ENCODE peak calls at places on chromosomes 16 and 17, in ten cellular contexts. F, I, L, W, M, B, R, P, U and T are unnamed samples.

GRCh38 chr17:74244128-74244527 is 29.9 kb upstream of the DNAI2 start:
- DNase-seq in F (no peak), I (no peak), L (no peak), W (no peak), M (no peak), B (no peak), R (no peak), P (no peak), U (no peak), T (no peak)

GRCh38 chr17:10171581-10171981 is 26.8 kb downstream of the GAS7 start:
- DNase-seq in F (no peak), I (no peak), L (no peak), W (no peak), M (no peak), B (no peak), R (no peak), P (no peak), U (no peak), T (no peak)

GRCh38 chr16:13542284-13542683 is 377.7 kb upstream of the ERCC4 start:
- DNase-seq in F (no peak), I (no peak), L (no peak), W (no peak), M (no peak), B (no peak), R (no peak), P (no peak), U (no peak), T (no peak)

GRCh38 chr16:83402160-83402794 is 405.5 kb upstream of the HSBP1 start:
- DNase-seq in F (no peak), I (no peak), L (no peak), W (peak; percentile 67), M (no peak), B (no peak), R (no peak), P (no peak), U (no peak), T (no peak)

GRCh38 chr16:80718480-80719220 is 85.7 kb downstream of the CDYL2 start:
- DNase-seq in F (no peak), I (no peak), L (no peak), W (peak; percentile 85), M (no peak), B (no peak), R (no peak), P (no peak), U (no peak), T (peak; percentile 73)

GRCh38 chr17:63695889-63696288 is 4.0 kb downstream of the LIMD2 start:
- DNase-seq in F (no peak), I (no peak), L (no peak), W (no peak), M (no peak), B (no peak), R (peak; percentile 25), P (peak; percentile 8), U (no peak), T (no peak)

GRCh38 chr17:30116661-30117547 is at the start of gene NSRP1:
- DNase-seq in F (peak; percentile 97), I (peak; percentile 90), L (peak; percentile 97), W (peak; percentile 93), M (peak; percentile 86), B (peak; percentile 96), R (peak; percentile 90), P (peak; percentile 91), U (peak; percentile 97), T (peak; percentile 92)

GRCh38 chr17:63665527-63666214 is 34.3 kb downstream of the LIMD2 start:
- DNase-seq in F (peak; percentile 38), I (no peak), L (no peak), W (no peak), M (no peak), B (no peak), R (no peak), P (no peak), U (no peak), T (no peak)

GRCh38 chr17:75396025-75396424 is 9.5 kb downstream of the GRB2 start:
- DNase-seq in F (no peak), I (no peak), L (no peak), W (no peak), M (no peak), B (no peak), R (no peak), P (no peak), U (no peak), T (no peak)

GRCh38 chr17:75398279-75398678 is 7.2 kb downstream of the GRB2 start:
- DNase-seq in F (no peak), I (no peak), L (no peak), W (no peak), M (no peak), B (no peak), R (no peak), P (no peak), U (no peak), T (no peak)

GRCh38 chr17:75394332-75394918 is 11.1 kb downstream of the GRB2 start:
- DNase-seq in F (no peak), I (no peak), L (no peak), W (no peak), M (no peak), B (no peak), R (no peak), P (no peak), U (no peak), T (no peak)

GRCh38 chr17:75396781-75397180 is 8.7 kb downstream of the GRB2 start:
- DNase-seq in F (no peak), I (no peak), L (no peak), W (no peak), M (no peak), B (no peak), R (no peak), P (no peak), U (no peak), T (no peak)

GRCh38 chr17:75397217-75397616 is 8.3 kb downstream of the GRB2 start:
- DNase-seq in F (no peak), I (no peak), L (no peak), W (no peak), M (no peak), B (no peak), R (no peak), P (no peak), U (no peak), T (no peak)
- H3K4me1 ChIP-seq in F (peaks cover 32% of the 10 kb centered on the region), I (peaks cover 88% of the 10 kb centered on the region), L (peaks cover 10% of the 10 kb centered on the region), W (peaks cover 2% of the 10 kb centered on the region), M (peaks cover 40% of the 10 kb centered on the region), B (peaks cover 7% of the 10 kb centered on the region), R (peaks cover 70% of the 10 kb centered on the region), P (peaks cover 56% of the 10 kb centered on the region), U (peaks cover 49% of the 10 kb centered on the region), T (peaks cover 16% of the 10 kb centered on the region)

GRCh38 chr16:4373356-4373908 is 1.8 kb downstream of the VASN start:
- DNase-seq in F (no peak), I (no peak), L (no peak), W (no peak), M (no peak), B (peak; percentile 71), R (no peak), P (peak; percentile 23), U (no peak), T (no peak)
- H3K4me1 ChIP-seq in F (peaks cover 87% of the 10 kb centered on the region), I (peaks cover 43% of the 10 kb centered on the region), L (peaks cover 3% of the 10 kb centered on the region), W (peaks cover 66% of the 10 kb centered on the region), M (peaks cover 71% of the 10 kb centered on the region), B (peaks cover 51% of the 10 kb centered on the region), R (peaks cover 18% of the 10 kb centered on the region), P (peaks cover 15% of the 10 kb centered on the region), U (peaks cover 35% of the 10 kb centered on the region), T (peaks cover 25% of the 10 kb centered on the region)

GRCh38 chr17:38467491-38467890 is 39.2 kb downstream of the ARHGAP23 start:
- DNase-seq in F (no peak), I (no peak), L (no peak), W (no peak), M (no peak), B (no peak), R (no peak), P (no peak), U (no peak), T (no peak)
- H3K4me1 ChIP-seq in F (peaks cover 60% of the 10 kb centered on the region), I (no peaks in the 10 kb centered on the region), L (no peaks in the 10 kb centered on the region), W (peaks cover 47% of the 10 kb centered on the region), M (peaks cover 59% of the 10 kb centered on the region), B (peaks cover 23% of the 10 kb centered on the region), R (no peaks in the 10 kb centered on the region), P (no peaks in the 10 kb centered on the region), U (peaks cover 45% of the 10 kb centered on the region), T (no peaks in the 10 kb centered on the region)

GRCh38 chr17:66343531-66344078 is 41.2 kb downstream of the PRKCA start:
- DNase-seq in F (no peak), I (no peak), L (no peak), W (peak; percentile 10), M (no peak), B (no peak), R (no peak), P (no peak), U (no peak), T (no peak)

GRCh38 chr17:66347661-66348604 is 45.5 kb downstream of the PRKCA start:
- DNase-seq in F (no peak), I (no peak), L (peak; percentile 70), W (peak; percentile 56), M (no peak), B (no peak), R (no peak), P (no peak), U (no peak), T (no peak)

GRCh38 chr17:66341462-66341861 is 39.0 kb downstream of the PRKCA start:
- DNase-seq in F (no peak), I (no peak), L (no peak), W (no peak), M (no peak), B (no peak), R (no peak), P (no peak), U (no peak), T (no peak)

GRCh38 chr17:66345264-66345663 is 42.9 kb downstream of the PRKCA start:
- DNase-seq in F (no peak), I (no peak), L (no peak), W (no peak), M (no peak), B (no peak), R (no peak), P (no peak), U (no peak), T (no peak)

DNA sequence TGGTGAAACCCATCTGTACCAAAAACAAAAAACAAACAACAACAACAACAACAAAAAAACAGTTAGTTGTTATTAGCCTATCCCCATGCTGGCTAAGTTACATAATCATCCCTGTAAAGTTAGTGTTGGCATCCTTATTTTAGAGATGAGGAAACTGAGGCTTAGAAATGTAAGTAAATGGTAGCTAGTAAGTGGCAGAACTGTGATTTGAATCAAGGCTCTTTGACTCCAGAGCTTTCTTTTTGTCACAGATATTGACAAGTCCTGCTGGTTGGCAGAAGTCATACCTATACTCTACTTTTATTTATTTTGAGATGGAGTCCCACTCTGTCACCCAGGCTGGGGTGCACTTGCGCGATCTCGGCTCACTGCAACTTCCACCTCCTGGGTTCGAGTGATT is 42.1 kb downstream of the PRKCA start:
- DNase-seq in F (no peak), I (no peak), L (no peak), W (no peak), M (no peak), B (no peak), R (no peak), P (no peak), U (no peak), T (no peak)
- H3K4me1 ChIP-seq in F (peaks cover 27% of the 10 kb centered on the region), I (peaks cover 60% of the 10 kb centered on the region), L (peaks cover 11% of the 10 kb centered on the region), W (peaks cover 17% of the 10 kb centered on the region), M (peaks cover 13% of the 10 kb centered on the region), B (peaks cover 5% of the 10 kb centered on the region), R (peaks cover 34% of the 10 kb centered on the region), P (peaks cover 61% of the 10 kb centered on the region), U (peaks cover 29% of the 10 kb centered on the region), T (peaks cover 34% of the 10 kb centered on the region)